ENCODE peak calls at places on chromosomes 13 and 19, in eight cellular contexts. X, N, V, Z, I, H, P and E are unnamed samples.

GRCh38 chr19:6577410-6578125 is 13.4 kb downstream of the CD70 start:
- DNase-seq in N (no peak), H (peak; percentile 54), P (peak; percentile 96), X (no peak), Z (no peak), I (no peak), V (no peak), E (no peak)

GRCh38 chr13:52010890-52011689 is at the start of gene ATP7B:
- DNase-seq in V (no peak), H (no peak), I (no peak), N (peak; percentile 21), X (no peak), P (no peak), Z (peak; percentile 7), E (peak; percentile 44)

GRCh38 chr13:33799950-33800592 is 17.9 kb upstream of the RFC3 start:
- DNase-seq in N (peak; percentile 35), V (no peak), Z (peak; percentile 61), P (no peak), X (peak; percentile 64), I (no peak), H (no peak), E (peak; percentile 53)

GRCh38 chr13:111429064-111429558 is 108.7 kb downstream of the TEX29 start:
- DNase-seq in N (peak; percentile 57), I (no peak), P (no peak), Z (peak; percentile 1), H (no peak), V (no peak), X (peak; percentile 36), E (peak; percentile 65)

GRCh38 chr19:17539288-17540117 is 15.9 kb upstream of the COLGALT1 start:
- DNase-seq in I (peak; percentile 92), X (peak; percentile 98), Z (peak; percentile 93), H (peak; percentile 96), V (peak; percentile 95), P (no peak), N (peak; percentile 97), E (peak; percentile 96)

GRCh38 chr19:1767464-1767933 is 14.2 kb downstream of the ONECUT3 start:
- DNase-seq in I (peak; percentile 52), Z (no peak), P (no peak), V (peak; percentile 33), X (peak; percentile 27), N (peak; percentile 82), H (peak; percentile 74), E (peak; percentile 91)

GRCh38 chr13:77386880-77387606 is 60.1 kb upstream of the MYCBP2 start:
- DNase-seq in V (no peak), P (no peak), Z (peak; percentile 76), X (peak; percentile 86), H (no peak), N (peak; percentile 82), I (no peak), E (peak; percentile 77)

GRCh38 chr13:20119960-20120359 is 40.9 kb downstream of the GJA3 start:
- DNase-seq in P (no peak), Z (no peak), I (no peak), V (no peak), X (no peak), N (no peak), H (no peak), E (no peak)

GRCh38 chr19:45440873-45441654 is 17.3 kb upstream of the ERCC1 start:
- DNase-seq in P (no peak), X (peak; percentile 52), N (peak; percentile 35), I (no peak), H (no peak), Z (peak; percentile 35), V (no peak), E (no peak)

GRCh38 chr13:79990048-79990447 is 350.9 kb downstream of the SPRY2 start:
- DNase-seq in P (no peak), V (no peak), H (no peak), X (no peak), Z (no peak), N (no peak), I (no peak), E (no peak)

GRCh38 chr13:28538932-28539331 is 44.0 kb upstream of the FLT1 start:
- DNase-seq in H (no peak), P (no peak), N (no peak), Z (no peak), X (no peak), V (no peak), I (no peak), E (no peak)

GRCh38 chr13:43307921-43308433 is 284.6 kb downstream of the DNAJC15 start:
- DNase-seq in N (peak; percentile 74), V (peak; percentile 87), P (peak; percentile 68), H (no peak), X (peak; percentile 93), I (no peak), Z (peak; percentile 90), E (peak; percentile 64)

GRCh38 chr19:8017808-8018207 is 12.4 kb upstream of the ELAVL1 start:
- DNase-seq in V (no peak), N (no peak), I (no peak), H (peak; percentile 25), X (no peak), P (no peak), Z (no peak), E (no peak)

GRCh38 chr19:42252365-42253244 is 2.3 kb downstream of the ERF start:
- DNase-seq in P (no peak), H (no peak), Z (peak; percentile 49), I (no peak), V (peak; percentile 46), X (peak; percentile 66), N (peak; percentile 42), E (peak; percentile 48)

GRCh38 chr13:25169951-25170553 is 2.0 kb downstream of the AMER2 start:
- DNase-seq in X (no peak), H (no peak), N (no peak), P (no peak), Z (no peak), V (no peak), I (no peak), E (no peak)

GRCh38 chr19:474126-475078 is 13.6 kb upstream of the SHC2 start:
- DNase-seq in N (no peak), X (no peak), I (no peak), P (no peak), V (peak; percentile 55), Z (no peak), H (no peak), E (no peak)

GRCh38 chr13:98775386-98775785 is 22.9 kb upstream of the SLC15A1 start:
- DNase-seq in H (no peak), X (no peak), V (no peak), I (no peak), P (no peak), Z (no peak), N (no peak), E (no peak)

GRCh38 chr13:28052945-28053344 is 47.4 kb downstream of the FLT3 start:
- DNase-seq in X (no peak), I (no peak), V (no peak), Z (no peak), N (no peak), P (no peak), H (no peak), E (no peak)

GRCh38 chr13:42246541-42246940 is 25.4 kb upstream of the AKAP11 start:
- DNase-seq in P (no peak), V (no peak), X (no peak), I (no peak), Z (no peak), N (no peak), H (no peak), E (no peak)

GRCh38 chr19:35513231-35513974 is at the start of gene DMKN:
- DNase-seq in X (peak; percentile 71), N (peak; percentile 80), H (no peak), P (no peak), Z (no peak), I (no peak), V (no peak), E (peak; percentile 78)